ENCODE peak calls at places on chromosomes 6 and 20, in nine cellular contexts. U is K562; H is nephron progenitor cell; Y is stimulated activated naive CD8-positive, alpha-beta T cell treated with anti-CD3 and anti-CD28 coated beads, Interleukin-15, amount 100 ng/mL, for 72 hours; Z is CD8-positive, alpha-beta memory T cell; K is A172; B is activated T-cell treated with anti-CD3 and anti-CD28 coated beads, Interleukin-2, amount 50 U/mL, for 4 hours; G is GF-D8; A is left ventricle myocardium superior. V is an unnamed sample.

GRCh38 chr6:45652393-45652792 is 274.7 kb upstream of the SUPT3H start:
- DNase-seq in H (no peak), B (no peak), Z (no peak), Y (no peak), G (no peak), A (no peak), K (no peak), U (no peak), V (no peak)

GRCh38 chr6:36592221-36592655 is 1.9 kb upstream of the SRSF3 start:
- DNase-seq in K (no peak), U (no peak), B (no peak), H (no peak), G (no peak), Y (no peak), A (no peak), Z (peak), V (no peak)

GRCh38 chr6:127204278-127204677 is 62.4 kb upstream of the RNF146 start:
- DNase-seq in A (no peak), Z (no peak), Y (no peak), B (no peak), K (no peak), U (no peak), H (no peak), G (no peak), V (no peak)

GRCh38 chr20:31560900-31561598 is 44.0 kb upstream of the ID1 start:
- DNase-seq in G (no peak), H (no peak), Z (no peak), B (no peak), Y (no peak), A (no peak), U (no peak), K (peak), V (peak)

GRCh38 chr6:38482466-38482865 is 157.3 kb downstream of the BTBD9 start:
- DNase-seq in G (no peak), Y (no peak), B (no peak), K (no peak), Z (no peak), A (no peak), H (no peak), U (no peak), V (peak)

GRCh38 chr6:106000935-106001334 is 85.2 kb upstream of the PRDM1 start:
- DNase-seq in K (no peak), U (no peak), B (no peak), A (no peak), Y (no peak), H (no peak), Z (no peak), G (no peak), V (no peak)

GRCh38 chr6:53263915-53264314 is 84.8 kb downstream of the ELOVL5 start:
- DNase-seq in K (no peak), G (no peak), B (no peak), A (no peak), Z (no peak), H (no peak), U (no peak), Y (no peak), V (peak)

GRCh38 chr6:105991561-105992314 is 94.4 kb upstream of the PRDM1 start:
- DNase-seq in Z (no peak), G (no peak), A (no peak), U (peak), H (peak), Y (peak), B (peak), K (peak), V (no peak)

GRCh38 chr20:5265339-5265985 is 51.3 kb downstream of the PROKR2 start:
- DNase-seq in A (no peak), Z (no peak), H (no peak), B (no peak), G (no peak), K (no peak), Y (no peak), U (no peak), V (no peak)